ENCODE peak calls at places on chromosomes 1 and 21, in eight cellular contexts. One of them, this sample, is unnamed.

GRCh38 chr1:84721152-84721551 is 30.9 kb upstream of the SSX2IP start:
- DNase-seq in fibroblast of mammary gland: peak
- DNase-seq in fibroblast of lung: peak
- DNase-seq in H4: no peak
- DNase-seq in Kasumi-1: no peak
- DNase-seq in NCI-H446: no peak
- DNase-seq in progenitor cell of endocrine pancreas: no peak
- DNase-seq in heart right ventricle: no peak
- DNase-seq in this sample: no peak

GRCh38 chr1:237794071-237794470 is 96.7 kb downstream of the ZP4 start:
- DNase-seq in fibroblast of mammary gland: no peak
- DNase-seq in fibroblast of lung: peak
- DNase-seq in H4: no peak
- DNase-seq in Kasumi-1: no peak
- DNase-seq in NCI-H446: no peak
- DNase-seq in progenitor cell of endocrine pancreas: no peak
- DNase-seq in heart right ventricle: no peak
- DNase-seq in this sample: no peak

GRCh38 chr1:17292299-17293198 is 15.4 kb upstream of the PADI4 start:
- DNase-seq in fibroblast of mammary gland: no peak
- DNase-seq in fibroblast of lung: no peak
- DNase-seq in H4: no peak
- DNase-seq in Kasumi-1: no peak
- DNase-seq in NCI-H446: no peak
- DNase-seq in progenitor cell of endocrine pancreas: no peak
- DNase-seq in heart right ventricle: no peak
- DNase-seq in this sample: no peak

GRCh38 chr1:95023399-95024050 is 49.2 kb downstream of the ALG14 start:
- DNase-seq in fibroblast of mammary gland: peak
- DNase-seq in fibroblast of lung: peak
- DNase-seq in H4: peak
- DNase-seq in Kasumi-1: no peak
- DNase-seq in NCI-H446: peak
- DNase-seq in progenitor cell of endocrine pancreas: no peak
- DNase-seq in heart right ventricle: peak
- DNase-seq in this sample: no peak

GRCh38 chr1:151815716-151816327 is 10.6 kb upstream of the LINGO4 start:
- DNase-seq in fibroblast of mammary gland: no peak
- DNase-seq in fibroblast of lung: no peak
- DNase-seq in H4: no peak
- DNase-seq in Kasumi-1: no peak
- DNase-seq in NCI-H446: no peak
- DNase-seq in progenitor cell of endocrine pancreas: no peak
- DNase-seq in heart right ventricle: no peak
- DNase-seq in this sample: no peak

GRCh38 chr1:43834280-43835140 is 99.1 kb upstream of the ARTN start:
- DNase-seq in fibroblast of mammary gland: peak
- DNase-seq in fibroblast of lung: peak
- DNase-seq in H4: peak
- DNase-seq in Kasumi-1: peak
- DNase-seq in NCI-H446: no peak
- DNase-seq in progenitor cell of endocrine pancreas: no peak
- DNase-seq in heart right ventricle: no peak
- DNase-seq in this sample: no peak

GRCh38 chr1:117036018-117036421 is 24.1 kb upstream of the TTF2 start:
- DNase-seq in fibroblast of mammary gland: peak
- DNase-seq in fibroblast of lung: no peak
- DNase-seq in H4: no peak
- DNase-seq in Kasumi-1: no peak
- DNase-seq in NCI-H446: no peak
- DNase-seq in progenitor cell of endocrine pancreas: no peak
- DNase-seq in heart right ventricle: no peak
- DNase-seq in this sample: no peak

GRCh38 chr1:113677250-113678158 is 81.8 kb downstream of the PHTF1 start:
- DNase-seq in fibroblast of mammary gland: peak
- DNase-seq in fibroblast of lung: peak
- DNase-seq in H4: peak
- DNase-seq in Kasumi-1: peak
- DNase-seq in NCI-H446: peak
- DNase-seq in progenitor cell of endocrine pancreas: no peak
- DNase-seq in heart right ventricle: peak
- DNase-seq in this sample: no peak

GRCh38 chr21:34022557-34023335 is 50.6 kb upstream of the MRPS6 start:
- DNase-seq in fibroblast of mammary gland: no peak
- DNase-seq in fibroblast of lung: no peak
- DNase-seq in H4: peak
- DNase-seq in Kasumi-1: peak
- DNase-seq in NCI-H446: no peak
- DNase-seq in progenitor cell of endocrine pancreas: no peak
- DNase-seq in heart right ventricle: no peak
- DNase-seq in this sample: no peak

GRCh38 chr1:173478099-173478555 is 992 bp downstream of the PRDX6 start:
- DNase-seq in fibroblast of mammary gland: peak
- DNase-seq in fibroblast of lung: peak
- DNase-seq in H4: peak
- DNase-seq in Kasumi-1: peak
- DNase-seq in NCI-H446: no peak
- DNase-seq in progenitor cell of endocrine pancreas: no peak
- DNase-seq in heart right ventricle: peak
- DNase-seq in this sample: no peak

GRCh38 chr21:38343691-38344090 is 86.9 kb downstream of the KCNJ15 start:
- DNase-seq in fibroblast of mammary gland: peak
- DNase-seq in fibroblast of lung: peak
- DNase-seq in H4: peak
- DNase-seq in Kasumi-1: no peak
- DNase-seq in NCI-H446: no peak
- DNase-seq in progenitor cell of endocrine pancreas: no peak
- DNase-seq in heart right ventricle: no peak
- DNase-seq in this sample: no peak

GRCh38 chr1:8814870-8815269 is 2.6 kb downstream of the RERE start:
- DNase-seq in fibroblast of mammary gland: no peak
- DNase-seq in fibroblast of lung: no peak
- DNase-seq in H4: no peak
- DNase-seq in Kasumi-1: no peak
- DNase-seq in NCI-H446: no peak
- DNase-seq in progenitor cell of endocrine pancreas: no peak
- DNase-seq in heart right ventricle: no peak
- DNase-seq in this sample: no peak

GRCh38 chr1:11961230-11961629 is 19.0 kb upstream of the MFN2 start:
- DNase-seq in fibroblast of mammary gland: peak
- DNase-seq in fibroblast of lung: no peak
- DNase-seq in H4: no peak
- DNase-seq in Kasumi-1: no peak
- DNase-seq in NCI-H446: no peak
- DNase-seq in progenitor cell of endocrine pancreas: no peak
- DNase-seq in heart right ventricle: no peak
- DNase-seq in this sample: no peak

GRCh38 chr21:38956791-38957571 is 151.3 kb downstream of the ETS2 start:
- DNase-seq in fibroblast of mammary gland: no peak
- DNase-seq in fibroblast of lung: peak
- DNase-seq in H4: no peak
- DNase-seq in Kasumi-1: peak
- DNase-seq in NCI-H446: no peak
- DNase-seq in progenitor cell of endocrine pancreas: no peak
- DNase-seq in heart right ventricle: no peak
- DNase-seq in this sample: no peak

GRCh38 chr1:23126801-23127200 is 41.9 kb downstream of the LUZP1 start:
- DNase-seq in fibroblast of mammary gland: peak
- DNase-seq in fibroblast of lung: peak
- DNase-seq in H4: no peak
- DNase-seq in Kasumi-1: no peak
- DNase-seq in NCI-H446: no peak
- DNase-seq in progenitor cell of endocrine pancreas: no peak
- DNase-seq in heart right ventricle: no peak
- DNase-seq in this sample: no peak

GRCh38 chr1:22379566-22379965 is 72.1 kb upstream of the ZBTB40 start:
- DNase-seq in fibroblast of mammary gland: peak
- DNase-seq in fibroblast of lung: no peak
- DNase-seq in H4: no peak
- DNase-seq in Kasumi-1: no peak
- DNase-seq in NCI-H446: no peak
- DNase-seq in progenitor cell of endocrine pancreas: no peak
- DNase-seq in heart right ventricle: no peak
- DNase-seq in this sample: no peak

GRCh38 chr1:27665016-27665651 is 6.9 kb downstream of the IFI6 start:
- DNase-seq in fibroblast of mammary gland: no peak
- DNase-seq in fibroblast of lung: no peak
- DNase-seq in H4: no peak
- DNase-seq in Kasumi-1: no peak
- DNase-seq in NCI-H446: no peak
- DNase-seq in progenitor cell of endocrine pancreas: no peak
- DNase-seq in heart right ventricle: no peak
- DNase-seq in this sample: no peak

GRCh38 chr1:1069061-1069710 is 4.9 kb downstream of the RNF223 start:
- DNase-seq in fibroblast of mammary gland: peak
- DNase-seq in fibroblast of lung: peak
- DNase-seq in H4: peak
- DNase-seq in Kasumi-1: no peak
- DNase-seq in NCI-H446: peak
- DNase-seq in progenitor cell of endocrine pancreas: peak
- DNase-seq in heart right ventricle: peak
- DNase-seq in this sample: peak

GRCh38 chr1:31420716-31421115 is 7.7 kb downstream of the SERINC2 start:
- DNase-seq in fibroblast of mammary gland: no peak
- DNase-seq in fibroblast of lung: no peak
- DNase-seq in H4: no peak
- DNase-seq in Kasumi-1: no peak
- DNase-seq in NCI-H446: no peak
- DNase-seq in progenitor cell of endocrine pancreas: no peak
- DNase-seq in heart right ventricle: no peak
- DNase-seq in this sample: no peak

GRCh38 chr1:117663156-117663902 is 57.5 kb downstream of the TENT5C start:
- DNase-seq in fibroblast of mammary gland: no peak
- DNase-seq in fibroblast of lung: no peak
- DNase-seq in H4: no peak
- DNase-seq in Kasumi-1: no peak
- DNase-seq in NCI-H446: no peak
- DNase-seq in progenitor cell of endocrine pancreas: no peak
- DNase-seq in heart right ventricle: no peak
- DNase-seq in this sample: no peak

GRCh38 chr1:23810818-23811420 is 10.4 kb upstream of the GALE start:
- DNase-seq in fibroblast of mammary gland: peak
- DNase-seq in fibroblast of lung: no peak
- DNase-seq in H4: peak
- DNase-seq in Kasumi-1: peak
- DNase-seq in NCI-H446: no peak
- DNase-seq in progenitor cell of endocrine pancreas: no peak
- DNase-seq in heart right ventricle: peak
- DNase-seq in this sample: no peak

GRCh38 chr1:232629250-232630046 is 485 bp downstream of the SIPA1L2 start:
- DNase-seq in fibroblast of mammary gland: peak
- DNase-seq in fibroblast of lung: peak
- DNase-seq in H4: peak
- DNase-seq in Kasumi-1: peak
- DNase-seq in NCI-H446: no peak
- DNase-seq in progenitor cell of endocrine pancreas: peak
- DNase-seq in heart right ventricle: peak
- DNase-seq in this sample: no peak

GRCh38 chr1:41728403-41729202 is 190.1 kb downstream of the HIVEP3 start:
- DNase-seq in fibroblast of mammary gland: no peak
- DNase-seq in fibroblast of lung: no peak
- DNase-seq in H4: no peak
- DNase-seq in Kasumi-1: no peak
- DNase-seq in NCI-H446: no peak
- DNase-seq in progenitor cell of endocrine pancreas: no peak
- DNase-seq in heart right ventricle: no peak
- DNase-seq in this sample: no peak

GRCh38 chr1:197908695-197909336 is 6.4 kb downstream of the C1orf53 start:
- DNase-seq in fibroblast of mammary gland: no peak
- DNase-seq in fibroblast of lung: no peak
- DNase-seq in H4: no peak
- DNase-seq in Kasumi-1: peak
- DNase-seq in NCI-H446: no peak
- DNase-seq in progenitor cell of endocrine pancreas: no peak
- DNase-seq in heart right ventricle: no peak
- DNase-seq in this sample: no peak

GRCh38 chr1:113211467-113211866 is 138.5 kb downstream of the LRIG2 start:
- DNase-seq in fibroblast of mammary gland: no peak
- DNase-seq in fibroblast of lung: no peak
- DNase-seq in H4: no peak
- DNase-seq in Kasumi-1: no peak
- DNase-seq in NCI-H446: no peak
- DNase-seq in progenitor cell of endocrine pancreas: no peak
- DNase-seq in heart right ventricle: no peak
- DNase-seq in this sample: no peak

GRCh38 chr1:43431676-43432075 is 22.1 kb downstream of the HYI start:
- DNase-seq in fibroblast of mammary gland: no peak
- DNase-seq in fibroblast of lung: no peak
- DNase-seq in H4: no peak
- DNase-seq in Kasumi-1: no peak
- DNase-seq in NCI-H446: no peak
- DNase-seq in progenitor cell of endocrine pancreas: no peak
- DNase-seq in heart right ventricle: no peak
- DNase-seq in this sample: no peak

GRCh38 chr1:34137411-34137810 is 27.6 kb downstream of the CSMD2 start:
- DNase-seq in fibroblast of mammary gland: no peak
- DNase-seq in fibroblast of lung: no peak
- DNase-seq in H4: no peak
- DNase-seq in Kasumi-1: no peak
- DNase-seq in NCI-H446: no peak
- DNase-seq in progenitor cell of endocrine pancreas: no peak
- DNase-seq in heart right ventricle: no peak
- DNase-seq in this sample: no peak

GRCh38 chr1:150477733-150478132 is 9.5 kb upstream of the TARS2 start:
- DNase-seq in fibroblast of mammary gland: peak
- DNase-seq in fibroblast of lung: peak
- DNase-seq in H4: no peak
- DNase-seq in Kasumi-1: no peak
- DNase-seq in NCI-H446: no peak
- DNase-seq in progenitor cell of endocrine pancreas: no peak
- DNase-seq in heart right ventricle: no peak
- DNase-seq in this sample: no peak

GRCh38 chr1:109509176-109510134 is at the start of gene AMIGO1:
- DNase-seq in fibroblast of mammary gland: peak
- DNase-seq in fibroblast of lung: peak
- DNase-seq in H4: no peak
- DNase-seq in Kasumi-1: peak
- DNase-seq in NCI-H446: no peak
- DNase-seq in progenitor cell of endocrine pancreas: peak
- DNase-seq in heart right ventricle: peak
- DNase-seq in this sample: peak

GRCh38 chr1:147673816-147674215 is 3.5 kb upstream of the ACP6 start:
- DNase-seq in fibroblast of mammary gland: no peak
- DNase-seq in fibroblast of lung: no peak
- DNase-seq in H4: no peak
- DNase-seq in Kasumi-1: no peak
- DNase-seq in NCI-H446: no peak
- DNase-seq in progenitor cell of endocrine pancreas: no peak
- DNase-seq in heart right ventricle: no peak
- DNase-seq in this sample: no peak

GRCh38 chr1:47471163-47471562 is 33.3 kb downstream of the FOXD2 start:
- DNase-seq in fibroblast of mammary gland: peak
- DNase-seq in fibroblast of lung: no peak
- DNase-seq in H4: no peak
- DNase-seq in Kasumi-1: no peak
- DNase-seq in NCI-H446: no peak
- DNase-seq in progenitor cell of endocrine pancreas: no peak
- DNase-seq in heart right ventricle: peak
- DNase-seq in this sample: no peak

GRCh38 chr1:234570336-234570735 is 39.6 kb downstream of the IRF2BP2 start:
- DNase-seq in fibroblast of mammary gland: no peak
- DNase-seq in fibroblast of lung: no peak
- DNase-seq in H4: no peak
- DNase-seq in Kasumi-1: no peak
- DNase-seq in NCI-H446: no peak
- DNase-seq in progenitor cell of endocrine pancreas: no peak
- DNase-seq in heart right ventricle: no peak
- DNase-seq in this sample: no peak

GRCh38 chr1:87131809-87132663 is 196.6 kb upstream of the LMO4 start:
- DNase-seq in fibroblast of mammary gland: peak
- DNase-seq in fibroblast of lung: peak
- DNase-seq in H4: peak
- DNase-seq in Kasumi-1: peak
- DNase-seq in NCI-H446: peak
- DNase-seq in progenitor cell of endocrine pancreas: peak
- DNase-seq in heart right ventricle: peak
- DNase-seq in this sample: peak

GRCh38 chr1:87588445-87588844 is 259.8 kb downstream of the LMO4 start:
- DNase-seq in fibroblast of mammary gland: no peak
- DNase-seq in fibroblast of lung: no peak
- DNase-seq in H4: no peak
- DNase-seq in Kasumi-1: no peak
- DNase-seq in NCI-H446: no peak
- DNase-seq in progenitor cell of endocrine pancreas: no peak
- DNase-seq in heart right ventricle: no peak
- DNase-seq in this sample: no peak

This sample was measured in 8988T.